ENCODE peak calls at places on chromosomes 16 and 17, in seven cellular contexts. One of them, this sample, is unnamed.

GRCh38 chr17:41523787-41524186 is 4.3 kb downstream of the KRT19 start:
- DNase-seq in CD8-positive, alpha-beta T cell: no peak
- DNase-seq in left ventricle myocardium inferior: no peak
- DNase-seq in cardiac muscle cell: no peak
- DNase-seq in OCI-LY7: no peak
- DNase-seq in tibial artery: no peak
- DNase-seq in heart left ventricle: no peak
- DNase-seq in this sample: no peak

GRCh38 chr16:84177740-84178070 is 9.2 kb downstream of the TAF1C start:
- DNase-seq in CD8-positive, alpha-beta T cell: no peak
- DNase-seq in left ventricle myocardium inferior: no peak
- DNase-seq in cardiac muscle cell: peak; percentile 39
- DNase-seq in OCI-LY7: no peak
- DNase-seq in tibial artery: no peak
- DNase-seq in heart left ventricle: peak; percentile 57
- DNase-seq in this sample: no peak

GRCh38 chr17:65332375-65332774 is 195.2 kb downstream of the RGS9 start:
- DNase-seq in CD8-positive, alpha-beta T cell: no peak
- DNase-seq in left ventricle myocardium inferior: no peak
- DNase-seq in cardiac muscle cell: peak; percentile 42
- DNase-seq in OCI-LY7: no peak
- DNase-seq in tibial artery: no peak
- DNase-seq in heart left ventricle: no peak
- DNase-seq in this sample: no peak

GRCh38 chr17:8514801-8515200 is 79.1 kb downstream of the NDEL1 start:
- DNase-seq in CD8-positive, alpha-beta T cell: no peak
- DNase-seq in left ventricle myocardium inferior: no peak
- DNase-seq in cardiac muscle cell: no peak
- DNase-seq in OCI-LY7: no peak
- DNase-seq in tibial artery: no peak
- DNase-seq in heart left ventricle: no peak
- DNase-seq in this sample: no peak

GRCh38 chr16:86220552-86220951 is 289.8 kb upstream of the FOXF1 start:
- DNase-seq in CD8-positive, alpha-beta T cell: no peak
- DNase-seq in left ventricle myocardium inferior: no peak
- DNase-seq in cardiac muscle cell: peak; percentile 6
- DNase-seq in OCI-LY7: no peak
- DNase-seq in tibial artery: no peak
- DNase-seq in heart left ventricle: no peak
- DNase-seq in this sample: no peak

GRCh38 chr16:85437161-85438052 is 175.7 kb upstream of the GSE1 start:
- DNase-seq in CD8-positive, alpha-beta T cell: no peak
- DNase-seq in left ventricle myocardium inferior: no peak
- DNase-seq in cardiac muscle cell: peak; percentile 45
- DNase-seq in OCI-LY7: no peak
- DNase-seq in tibial artery: no peak
- DNase-seq in heart left ventricle: no peak
- DNase-seq in this sample: peak; percentile 89

GRCh38 chr17:2264023-2264860 is 39.3 kb downstream of the SMG6 start:
- DNase-seq in CD8-positive, alpha-beta T cell: no peak
- DNase-seq in left ventricle myocardium inferior: no peak
- DNase-seq in cardiac muscle cell: peak; percentile 58
- DNase-seq in OCI-LY7: no peak
- DNase-seq in tibial artery: no peak
- DNase-seq in heart left ventricle: no peak
- DNase-seq in this sample: no peak

GRCh38 chr17:16313159-16314090 is 39.8 kb downstream of the CENPV start:
- DNase-seq in CD8-positive, alpha-beta T cell: no peak
- DNase-seq in left ventricle myocardium inferior: no peak
- DNase-seq in cardiac muscle cell: no peak
- DNase-seq in OCI-LY7: no peak
- DNase-seq in tibial artery: no peak
- DNase-seq in heart left ventricle: no peak
- DNase-seq in this sample: peak; percentile 56

GRCh38 chr16:56355786-56356275 is 69.5 kb downstream of the AMFR start:
- DNase-seq in CD8-positive, alpha-beta T cell: no peak
- DNase-seq in left ventricle myocardium inferior: peak; percentile 14
- DNase-seq in cardiac muscle cell: peak; percentile 9
- DNase-seq in OCI-LY7: no peak
- DNase-seq in tibial artery: peak; percentile 55
- DNase-seq in heart left ventricle: no peak
- DNase-seq in this sample: no peak

GRCh38 chr17:78359216-78359935 is 501 bp downstream of the SOCS3 start:
- DNase-seq in CD8-positive, alpha-beta T cell: no peak
- DNase-seq in left ventricle myocardium inferior: peak; percentile 39
- DNase-seq in cardiac muscle cell: peak; percentile 67
- DNase-seq in OCI-LY7: no peak
- DNase-seq in tibial artery: peak; percentile 75
- DNase-seq in heart left ventricle: no peak
- DNase-seq in this sample: no peak

GRCh38 chr17:79997004-79997673 is 38.5 kb downstream of the TBC1D16 start:
- DNase-seq in CD8-positive, alpha-beta T cell: peak; percentile 65
- DNase-seq in left ventricle myocardium inferior: no peak
- DNase-seq in cardiac muscle cell: no peak
- DNase-seq in OCI-LY7: peak; percentile 90
- DNase-seq in tibial artery: no peak
- DNase-seq in heart left ventricle: no peak
- DNase-seq in this sample: no peak

GRCh38 chr16:73161977-73162376 is 114.0 kb upstream of the ZFHX3 start:
- DNase-seq in CD8-positive, alpha-beta T cell: no peak
- DNase-seq in left ventricle myocardium inferior: no peak
- DNase-seq in cardiac muscle cell: no peak
- DNase-seq in OCI-LY7: no peak
- DNase-seq in tibial artery: no peak
- DNase-seq in heart left ventricle: no peak
- DNase-seq in this sample: no peak

GRCh38 chr16:28923652-28924398 is 1.2 kb downstream of the RABEP2 start:
- DNase-seq in CD8-positive, alpha-beta T cell: no peak
- DNase-seq in left ventricle myocardium inferior: no peak
- DNase-seq in cardiac muscle cell: no peak
- DNase-seq in OCI-LY7: peak; percentile 94
- DNase-seq in tibial artery: no peak
- DNase-seq in heart left ventricle: no peak
- DNase-seq in this sample: no peak

DNA sequence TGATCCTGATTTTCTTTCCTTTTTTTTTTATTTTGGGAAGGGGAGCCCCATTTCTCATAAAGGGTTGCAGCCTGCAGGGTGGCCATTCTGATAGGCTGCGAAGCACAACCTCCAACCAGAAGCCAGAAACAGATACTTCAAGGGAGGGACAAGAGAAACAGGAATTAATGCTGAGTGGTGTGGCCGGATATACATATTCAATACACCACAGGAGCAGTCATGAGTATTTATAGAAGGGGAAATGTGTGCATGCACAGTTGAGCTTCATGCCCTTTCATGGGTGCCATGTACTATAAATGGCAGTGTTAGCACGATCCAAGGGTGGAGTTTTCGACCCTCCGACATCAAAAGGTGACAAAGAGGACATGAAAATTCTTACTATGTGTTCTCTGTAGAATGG is 320.8 kb downstream of the CBLN1 start:
- DNase-seq in CD8-positive, alpha-beta T cell: no peak
- DNase-seq in left ventricle myocardium inferior: no peak
- DNase-seq in cardiac muscle cell: no peak
- DNase-seq in OCI-LY7: peak; percentile 1
- DNase-seq in tibial artery: no peak
- DNase-seq in heart left ventricle: no peak
- DNase-seq in this sample: no peak
- TF ChIP-seq CTCF in CD8-positive, alpha-beta T cell: no peak
- TF ChIP-seq CTCF in left ventricle myocardium inferior: no peak
- TF ChIP-seq CTCF in cardiac muscle cell: no peak
- TF ChIP-seq CTCF in OCI-LY7: no peak
- TF ChIP-seq CTCF in tibial artery: no peak
- TF ChIP-seq CTCF in heart left ventricle: no peak
- TF ChIP-seq CTCF in this sample: no peak

DNA sequence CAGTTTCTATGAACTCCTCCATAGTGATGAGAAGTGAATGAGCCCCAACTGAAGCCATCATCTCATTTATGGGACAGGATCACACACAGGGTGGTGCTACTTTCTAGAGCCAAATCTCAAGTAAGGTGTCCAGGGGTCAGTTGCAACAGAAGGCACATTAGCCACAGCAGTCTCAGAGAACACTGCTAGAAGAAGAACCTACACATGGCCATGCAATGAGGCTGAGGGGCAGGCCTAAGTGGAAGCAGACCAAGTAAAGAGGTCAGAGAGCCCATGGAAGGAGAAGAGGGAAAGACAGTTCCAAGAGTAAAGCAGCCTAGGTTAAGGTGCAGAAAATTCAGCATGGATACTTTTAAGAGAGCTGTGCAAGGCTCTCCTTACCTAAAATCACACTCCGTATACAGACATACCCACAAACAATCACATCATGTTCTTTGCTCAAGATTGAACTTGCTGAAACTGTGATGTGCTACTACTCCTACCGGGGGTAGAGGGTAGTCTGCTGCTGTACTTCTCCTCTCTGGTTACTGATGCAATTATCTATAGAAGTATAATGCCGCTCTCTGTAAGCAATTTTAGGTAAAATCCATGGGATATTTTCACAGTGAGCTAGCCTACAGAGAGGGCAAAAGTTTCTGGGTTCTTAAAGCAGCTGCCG is 1.7 kb downstream of the ABCA8 start:
- DNase-seq in CD8-positive, alpha-beta T cell: no peak
- DNase-seq in left ventricle myocardium inferior: no peak
- DNase-seq in cardiac muscle cell: peak; percentile 23
- DNase-seq in OCI-LY7: no peak
- DNase-seq in tibial artery: no peak
- DNase-seq in heart left ventricle: no peak
- DNase-seq in this sample: no peak
- H3K4me3 ChIP-seq in CD8-positive, alpha-beta T cell: no peak overlapping the region
- H3K4me3 ChIP-seq in left ventricle myocardium inferior: peak overlapping the region; percentile 64
- H3K4me3 ChIP-seq in cardiac muscle cell: no peak overlapping the region
- H3K4me3 ChIP-seq in OCI-LY7: no peak overlapping the region
- H3K4me3 ChIP-seq in tibial artery: peak overlapping the region; percentile 18
- H3K4me3 ChIP-seq in heart left ventricle: peak overlapping the region; percentile 47
- H3K4me3 ChIP-seq in this sample: no peak overlapping the region

GRCh38 chr17:6035801-6036394 is 34.3 kb upstream of the WSCD1 start:
- DNase-seq in CD8-positive, alpha-beta T cell: no peak
- DNase-seq in left ventricle myocardium inferior: no peak
- DNase-seq in cardiac muscle cell: no peak
- DNase-seq in OCI-LY7: no peak
- DNase-seq in tibial artery: peak; percentile 66
- DNase-seq in heart left ventricle: no peak
- DNase-seq in this sample: no peak
- H3K36me3 ChIP-seq in CD8-positive, alpha-beta T cell: no peaks in the 10 kb centered on the region
- H3K36me3 ChIP-seq in left ventricle myocardium inferior: no peaks in the 10 kb centered on the region
- H3K36me3 ChIP-seq in cardiac muscle cell: no peaks in the 10 kb centered on the region
- H3K36me3 ChIP-seq in OCI-LY7: no peaks in the 10 kb centered on the region
- H3K36me3 ChIP-seq in tibial artery: no peaks in the 10 kb centered on the region
- H3K36me3 ChIP-seq in heart left ventricle: no peaks in the 10 kb centered on the region
- H3K36me3 ChIP-seq in this sample: no peaks in the 10 kb centered on the region

DNA sequence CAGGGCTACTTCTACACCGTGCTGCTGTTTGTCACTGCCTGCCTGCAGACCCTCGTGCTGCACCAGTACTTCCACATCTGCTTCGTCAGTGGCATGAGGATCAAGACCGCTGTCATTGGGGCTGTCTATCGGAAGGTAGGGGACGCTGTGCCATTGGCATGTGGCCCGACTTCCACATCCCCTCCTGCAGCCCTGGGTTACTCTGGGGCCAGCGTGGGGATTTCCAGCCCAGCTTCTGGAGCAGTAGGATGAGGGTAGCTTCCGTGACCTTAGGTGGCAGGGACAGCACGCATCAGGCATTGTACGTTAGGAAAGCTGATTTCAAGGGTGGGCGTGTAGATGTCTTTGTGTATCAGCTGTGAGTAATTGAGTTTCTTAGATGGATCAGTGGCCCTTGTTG is 96.5 kb downstream of the ABCC1 start:
- DNase-seq in CD8-positive, alpha-beta T cell: no peak
- DNase-seq in left ventricle myocardium inferior: no peak
- DNase-seq in cardiac muscle cell: no peak
- DNase-seq in OCI-LY7: peak; percentile 21
- DNase-seq in tibial artery: no peak
- DNase-seq in heart left ventricle: no peak
- DNase-seq in this sample: no peak
- TF ChIP-seq CTCF in CD8-positive, alpha-beta T cell: no peak
- TF ChIP-seq CTCF in left ventricle myocardium inferior: no peak
- TF ChIP-seq CTCF in cardiac muscle cell: no peak
- TF ChIP-seq CTCF in OCI-LY7: peak; percentile 65
- TF ChIP-seq CTCF in tibial artery: no peak
- TF ChIP-seq CTCF in heart left ventricle: peak; percentile 41
- TF ChIP-seq CTCF in this sample: no peak

GRCh38 chr17:50668025-50668837 is 33.5 kb downstream of the ABCC3 start:
- DNase-seq in CD8-positive, alpha-beta T cell: no peak
- DNase-seq in left ventricle myocardium inferior: no peak
- DNase-seq in cardiac muscle cell: peak; percentile 65
- DNase-seq in OCI-LY7: no peak
- DNase-seq in tibial artery: no peak
- DNase-seq in heart left ventricle: no peak
- DNase-seq in this sample: no peak
- H3K4me3 ChIP-seq in CD8-positive, alpha-beta T cell: no peak overlapping the region
- H3K4me3 ChIP-seq in left ventricle myocardium inferior: no peak overlapping the region
- H3K4me3 ChIP-seq in cardiac muscle cell: no peak overlapping the region
- H3K4me3 ChIP-seq in OCI-LY7: no peak overlapping the region
- H3K4me3 ChIP-seq in tibial artery: no peak overlapping the region
- H3K4me3 ChIP-seq in heart left ventricle: no peak overlapping the region
- H3K4me3 ChIP-seq in this sample: no peak overlapping the region

GRCh38 chr16:8923199-8923598 is 40.5 kb downstream of the USP7 start:
- DNase-seq in CD8-positive, alpha-beta T cell: no peak
- DNase-seq in left ventricle myocardium inferior: no peak
- DNase-seq in cardiac muscle cell: no peak
- DNase-seq in OCI-LY7: no peak
- DNase-seq in tibial artery: no peak
- DNase-seq in heart left ventricle: no peak
- DNase-seq in this sample: no peak
- H3K36me3 ChIP-seq in CD8-positive, alpha-beta T cell: peaks cover 51% of the 10 kb centered on the region
- H3K36me3 ChIP-seq in left ventricle myocardium inferior: peaks cover 61% of the 10 kb centered on the region
- H3K36me3 ChIP-seq in cardiac muscle cell: peaks cover 50% of the 10 kb centered on the region
- H3K36me3 ChIP-seq in OCI-LY7: peaks cover 89% of the 10 kb centered on the region
- H3K36me3 ChIP-seq in tibial artery: peaks cover 43% of the 10 kb centered on the region
- H3K36me3 ChIP-seq in heart left ventricle: peaks cover 19% of the 10 kb centered on the region
- H3K36me3 ChIP-seq in this sample: peaks cover 2% of the 10 kb centered on the region